ENCODE peak calls at places on chromosomes 12 and 14, in ten cellular contexts. A is AG10803; G is heart left ventricle; T is breast epithelium; Z is CD8-positive, alpha-beta T cell; W is tibial artery; F is hepatocyte; H is psoas muscle; B is stomach; U is naive thymus-derived CD4-positive, alpha-beta T cell. L is an unnamed sample.

GRCh38 chr12:19915392-19916192 is 452.7 kb upstream of the PDE3A start:
- DNase-seq in B (no peak), Z (no peak), F (peak; percentile 43), H (no peak), A (peak; percentile 44), T (no peak), G (no peak), W (no peak), U (no peak), L (no peak)

GRCh38 chr12:503111-503761 is 43.5 kb downstream of the B4GALNT3 start:
- DNase-seq in T (peak; percentile 19), F (peak; percentile 87), B (peak; percentile 84), A (no peak), U (no peak), Z (no peak), G (no peak), H (no peak), W (no peak), L (peak; percentile 72)

GRCh38 chr14:97106166-97106565 is 309.0 kb downstream of the VRK1 start:
- DNase-seq in F (no peak), Z (no peak), A (no peak), H (no peak), T (no peak), U (peak; percentile 27), B (no peak), W (no peak), G (no peak), L (no peak)

GRCh38 chr12:25272937-25273526 is 22.3 kb upstream of the KRAS start:
- DNase-seq in B (no peak), G (no peak), T (no peak), H (no peak), U (no peak), A (no peak), F (no peak), W (no peak), Z (no peak), L (no peak)

GRCh38 chr12:22275847-22276246 is 58.7 kb downstream of the ST8SIA1 start:
- DNase-seq in H (peak; percentile 91), Z (no peak), G (peak; percentile 84), A (peak; percentile 100), W (peak; percentile 97), T (peak; percentile 97), B (peak; percentile 45), U (no peak), F (peak; percentile 81), L (peak; percentile 62)

GRCh38 chr14:101726295-101726953 is 35.1 kb upstream of the PPP2R5C start:
- DNase-seq in W (no peak), T (no peak), A (no peak), H (no peak), U (no peak), G (no peak), B (no peak), Z (no peak), F (no peak), L (no peak)

GRCh38 chr12:48165089-48166031 is 8.0 kb upstream of the ASB8 start:
- DNase-seq in Z (peak; percentile 34), A (peak; percentile 67), H (no peak), W (no peak), F (peak; percentile 79), U (peak; percentile 77), T (no peak), G (no peak), B (no peak), L (no peak)

GRCh38 chr12:110199360-110200123 is 75.4 kb downstream of the IFT81 start:
- DNase-seq in T (no peak), Z (no peak), H (no peak), W (no peak), F (peak; percentile 33), U (no peak), A (peak; percentile 60), B (no peak), G (no peak), L (no peak)

GRCh38 chr12:120292661-120293531 is at the start of gene RNU4-1:
- DNase-seq in W (peak; percentile 66), A (peak; percentile 84), Z (peak; percentile 63), H (peak; percentile 51), G (peak; percentile 66), F (peak; percentile 87), T (peak; percentile 76), B (peak; percentile 78), U (peak; percentile 93), L (peak; percentile 55)

GRCh38 chr14:25048170-25049126 is 1.5 kb downstream of the STXBP6 start:
- DNase-seq in U (no peak), G (peak; percentile 70), Z (no peak), T (no peak), B (peak; percentile 34), A (peak; percentile 85), H (peak; percentile 55), W (peak; percentile 30), F (peak; percentile 33), L (no peak)

GRCh38 chr12:85606455-85606854 is 229.8 kb downstream of the RASSF9 start:
- DNase-seq in U (no peak), H (no peak), T (no peak), B (no peak), W (no peak), G (no peak), Z (no peak), F (no peak), A (no peak), L (no peak)

GRCh38 chr12:112762753-112763152 is 28.8 kb upstream of the RPH3A start:
- DNase-seq in F (no peak), U (no peak), G (no peak), A (no peak), Z (no peak), H (no peak), T (no peak), W (no peak), B (no peak), L (no peak)

GRCh38 chr12:117837737-117838050 is 131.1 kb downstream of the KSR2 start:
- DNase-seq in H (no peak), G (no peak), F (no peak), W (no peak), Z (no peak), U (no peak), T (no peak), A (no peak), B (no peak), L (no peak)

GRCh38 chr14:68208218-68208617 is 388.6 kb downstream of the RAD51B start:
- DNase-seq in U (no peak), W (no peak), B (no peak), T (no peak), Z (no peak), F (no peak), A (peak; percentile 67), H (no peak), G (no peak), L (no peak)

GRCh38 chr14:73764406-73764805 is 50.2 kb upstream of the PNMA1 start:
- DNase-seq in Z (no peak), A (no peak), F (no peak), U (no peak), H (no peak), W (no peak), G (peak; percentile 56), B (no peak), T (no peak), L (no peak)

GRCh38 chr14:34465069-34465859 is 3.2 kb upstream of the SPTSSA start:
- DNase-seq in U (no peak), T (peak; percentile 7), H (no peak), F (peak; percentile 36), Z (no peak), G (no peak), A (peak; percentile 17), B (no peak), W (no peak), L (no peak)

GRCh38 chr12:34403706-34404376 is 381.5 kb downstream of the ALG10 start:
- DNase-seq in F (peak; percentile 1), G (peak; percentile 21), T (no peak), Z (no peak), B (peak; percentile 17), A (no peak), W (peak; percentile 2), U (no peak), H (peak; percentile 3), L (peak; percentile 29)

GRCh38 chr12:22121224-22121623 is 75.2 kb downstream of the CMAS start:
- DNase-seq in B (no peak), G (no peak), A (no peak), F (no peak), T (no peak), H (no peak), W (no peak), U (no peak), Z (peak; percentile 5), L (no peak)

GRCh38 chr14:49944501-49944900 is 51.6 kb downstream of the ARF6 start:
- DNase-seq in T (no peak), H (no peak), G (no peak), W (no peak), F (no peak), A (no peak), B (no peak), U (no peak), Z (no peak), L (no peak)
- H3K4me3 ChIP-seq in T (no peak overlapping the region), H (no peak overlapping the region), G (no peak overlapping the region), W (no peak overlapping the region), F (no peak overlapping the region), A (no peak overlapping the region), B (no peak overlapping the region), U (no peak overlapping the region), Z (no peak overlapping the region), L (no peak overlapping the region)

DNA sequence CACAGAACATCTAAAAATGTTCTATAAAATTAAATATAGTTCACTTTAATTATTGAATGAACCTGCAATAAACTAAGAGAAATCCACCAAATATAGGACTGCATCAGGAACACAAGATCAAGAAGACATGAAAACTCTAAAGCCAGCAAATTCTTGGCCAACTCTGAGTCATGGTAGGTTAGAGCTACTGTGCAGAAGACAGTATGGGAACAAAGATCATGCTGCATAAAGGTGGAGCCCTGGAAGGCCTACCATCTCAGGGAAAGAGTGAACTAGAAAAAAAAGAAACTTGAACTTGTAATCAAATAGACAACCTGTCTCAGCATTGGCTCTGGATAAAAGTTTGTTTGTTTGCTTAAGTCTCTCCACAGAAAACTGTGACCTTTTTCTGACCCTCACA is 66.9 kb upstream of the CNOT2 start:
- DNase-seq in A (no peak), W (no peak), H (no peak), B (no peak), G (no peak), T (no peak), F (peak; percentile 7), Z (no peak), U (no peak), L (no peak)
- H3K4me3 ChIP-seq in A (no peak overlapping the region), W (no peak overlapping the region), H (no peak overlapping the region), B (no peak overlapping the region), G (no peak overlapping the region), T (no peak overlapping the region), F (no peak overlapping the region), Z (no peak overlapping the region), U (no peak overlapping the region), L (no peak overlapping the region)

DNA sequence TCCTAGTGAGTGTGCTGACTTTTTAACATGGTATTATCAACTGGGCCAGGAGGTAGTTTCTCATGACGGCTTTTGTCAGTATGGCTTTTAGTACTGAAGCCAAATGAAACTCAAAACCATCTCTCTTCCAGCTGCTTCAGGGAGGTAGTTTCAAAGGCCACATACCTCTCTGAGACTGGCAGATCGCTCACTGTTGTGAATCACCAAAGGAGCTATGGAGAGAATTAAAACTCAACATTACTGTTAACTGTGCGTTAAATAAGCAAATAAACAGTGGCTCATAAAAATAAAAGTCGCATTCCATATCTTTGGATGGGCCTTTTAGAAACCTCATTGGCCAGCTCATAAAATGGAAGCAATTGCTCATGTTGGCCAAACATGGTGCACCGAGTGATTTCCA is 141.1 kb downstream of the HMGA2 start:
- DNase-seq in F (no peak), T (no peak), H (no peak), A (no peak), U (no peak), B (no peak), W (no peak), G (no peak), Z (no peak), L (no peak)
- H3K4me3 ChIP-seq in F (no peak overlapping the region), T (no peak overlapping the region), H (no peak overlapping the region), A (no peak overlapping the region), U (no peak overlapping the region), B (no peak overlapping the region), W (no peak overlapping the region), G (no peak overlapping the region), Z (no peak overlapping the region), L (no peak overlapping the region)

GRCh38 chr12:41234672-41235071 is 46.6 kb downstream of the PDZRN4 start:
- DNase-seq in A (no peak), H (no peak), T (no peak), F (no peak), B (no peak), G (no peak), W (no peak), Z (no peak), U (no peak), L (no peak)
- H3K4me3 ChIP-seq in A (no peak overlapping the region), H (no peak overlapping the region), T (no peak overlapping the region), F (no peak overlapping the region), B (no peak overlapping the region), G (no peak overlapping the region), W (no peak overlapping the region), Z (no peak overlapping the region), U (no peak overlapping the region), L (no peak overlapping the region)

L was measured in lower lobe of right lung.